ENCODE peak calls at places on chromosome 4, in seven cellular contexts. One of them, this sample, is unnamed.

GRCh38 chr4:24105183-24106039 is 215.6 kb upstream of the PPARGC1A start:
- DNase-seq in IMR-90: peak; percentile 99
- DNase-seq in neuronal stem cell: no peak
- DNase-seq in mesendoderm: peak; percentile 13
- DNase-seq in trophoblast cell: peak; percentile 32
- DNase-seq in mesenchymal stem cell: peak; percentile 91
- DNase-seq in H1: no peak
- DNase-seq in this sample: no peak

GRCh38 chr4:125352521-125352920 is 37.8 kb downstream of the FAT4 start:
- DNase-seq in IMR-90: no peak
- DNase-seq in neuronal stem cell: no peak
- DNase-seq in mesendoderm: no peak
- DNase-seq in trophoblast cell: no peak
- DNase-seq in mesenchymal stem cell: no peak
- DNase-seq in H1: no peak
- DNase-seq in this sample: no peak

GRCh38 chr4:16431871-16432270 is 205.6 kb upstream of the TAPT1 start:
- DNase-seq in IMR-90: no peak
- DNase-seq in neuronal stem cell: no peak
- DNase-seq in mesendoderm: no peak
- DNase-seq in trophoblast cell: no peak
- DNase-seq in mesenchymal stem cell: no peak
- DNase-seq in H1: no peak
- DNase-seq in this sample: no peak

GRCh38 chr4:33421887-33422286 is 2701.7 kb downstream of the PCDH7 start:
- DNase-seq in IMR-90: no peak
- DNase-seq in neuronal stem cell: no peak
- DNase-seq in mesendoderm: no peak
- DNase-seq in trophoblast cell: no peak
- DNase-seq in mesenchymal stem cell: no peak
- DNase-seq in H1: no peak
- DNase-seq in this sample: no peak

GRCh38 chr4:107391630-107392028 is 328.4 kb downstream of the PAPSS1 start:
- DNase-seq in IMR-90: no peak
- DNase-seq in neuronal stem cell: no peak
- DNase-seq in mesendoderm: no peak
- DNase-seq in trophoblast cell: no peak
- DNase-seq in mesenchymal stem cell: no peak
- DNase-seq in H1: no peak
- DNase-seq in this sample: no peak

GRCh38 chr4:110540606-110541440 is 64.9 kb downstream of the ENPEP start:
- DNase-seq in IMR-90: peak; percentile 70
- DNase-seq in neuronal stem cell: no peak
- DNase-seq in mesendoderm: no peak
- DNase-seq in trophoblast cell: no peak
- DNase-seq in mesenchymal stem cell: peak; percentile 50
- DNase-seq in H1: no peak
- DNase-seq in this sample: no peak

GRCh38 chr4:18441676-18442075 is 420.1 kb upstream of the LCORL start:
- DNase-seq in IMR-90: no peak
- DNase-seq in neuronal stem cell: no peak
- DNase-seq in mesendoderm: no peak
- DNase-seq in trophoblast cell: no peak
- DNase-seq in mesenchymal stem cell: no peak
- DNase-seq in H1: no peak
- DNase-seq in this sample: no peak

GRCh38 chr4:150773032-150773431 is 191.1 kb downstream of the MAB21L2 start:
- DNase-seq in IMR-90: no peak
- DNase-seq in neuronal stem cell: no peak
- DNase-seq in mesendoderm: no peak
- DNase-seq in trophoblast cell: no peak
- DNase-seq in mesenchymal stem cell: no peak
- DNase-seq in H1: no peak
- DNase-seq in this sample: no peak

GRCh38 chr4:137768196-137768595 is 235.9 kb upstream of the PCDH18 start:
- DNase-seq in IMR-90: peak; percentile 25
- DNase-seq in neuronal stem cell: no peak
- DNase-seq in mesendoderm: no peak
- DNase-seq in trophoblast cell: no peak
- DNase-seq in mesenchymal stem cell: peak; percentile 61
- DNase-seq in H1: no peak
- DNase-seq in this sample: no peak

GRCh38 chr4:11505225-11505971 is 76.7 kb upstream of the HS3ST1 start:
- DNase-seq in IMR-90: no peak
- DNase-seq in neuronal stem cell: no peak
- DNase-seq in mesendoderm: no peak
- DNase-seq in trophoblast cell: no peak
- DNase-seq in mesenchymal stem cell: no peak
- DNase-seq in H1: no peak
- DNase-seq in this sample: no peak

GRCh38 chr4:109231331-109231730 is 71.1 kb downstream of the COL25A1 start:
- DNase-seq in IMR-90: no peak
- DNase-seq in neuronal stem cell: no peak
- DNase-seq in mesendoderm: no peak
- DNase-seq in trophoblast cell: no peak
- DNase-seq in mesenchymal stem cell: no peak
- DNase-seq in H1: no peak
- DNase-seq in this sample: no peak
- H3K23ac ChIP-seq in IMR-90: no peak overlapping the region
- H3K23ac ChIP-seq in neuronal stem cell: no peak overlapping the region
- H3K23ac ChIP-seq in mesendoderm: no peak overlapping the region
- H3K23ac ChIP-seq in trophoblast cell: no peak overlapping the region
- H3K23ac ChIP-seq in mesenchymal stem cell: no peak overlapping the region
- H3K23ac ChIP-seq in H1: no peak overlapping the region
- H3K23ac ChIP-seq in this sample: no peak overlapping the region

GRCh38 chr4:1683903-1684755 is at the start of gene FAM53A:
- DNase-seq in IMR-90: peak; percentile 78
- DNase-seq in neuronal stem cell: peak; percentile 85
- DNase-seq in mesendoderm: peak; percentile 85
- DNase-seq in trophoblast cell: peak; percentile 59
- DNase-seq in mesenchymal stem cell: peak; percentile 76
- DNase-seq in H1: peak; percentile 99
- DNase-seq in this sample: peak; percentile 93
- H3K27ac ChIP-seq in IMR-90: peak within 1 kb of the TSS; percentile 56
- H3K27ac ChIP-seq in neuronal stem cell: no peak within 1 kb of the TSS
- H3K27ac ChIP-seq in mesendoderm: no peak within 1 kb of the TSS
- H3K27ac ChIP-seq in trophoblast cell: no peak within 1 kb of the TSS
- H3K27ac ChIP-seq in mesenchymal stem cell: peak within 1 kb of the TSS; percentile 82
- H3K27ac ChIP-seq in H1: no peak within 1 kb of the TSS
- H3K27ac ChIP-seq in this sample: no peak within 1 kb of the TSS

DNA sequence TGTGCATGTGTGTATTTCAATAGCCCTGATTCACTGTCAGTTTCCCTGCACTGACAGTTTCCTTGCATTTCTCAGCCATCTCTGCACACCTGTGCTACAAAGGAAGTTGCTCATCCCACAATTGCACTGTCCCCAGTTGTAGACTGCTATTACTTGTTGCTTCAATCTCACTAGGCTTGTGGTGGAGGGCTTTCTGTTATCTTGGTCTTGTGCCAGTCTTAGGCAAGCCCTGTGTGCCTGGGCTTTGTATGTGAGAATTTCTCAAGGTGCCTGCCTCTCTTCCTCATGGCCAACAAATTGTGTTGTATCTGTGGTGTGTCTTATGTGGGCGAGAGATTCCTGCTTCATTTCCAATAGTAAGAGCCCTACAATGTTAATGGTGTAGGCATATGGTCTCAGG is 467.4 kb downstream of the GRIA2 start:
- DNase-seq in IMR-90: no peak
- DNase-seq in neuronal stem cell: no peak
- DNase-seq in mesendoderm: no peak
- DNase-seq in trophoblast cell: no peak
- DNase-seq in mesenchymal stem cell: no peak
- DNase-seq in H1: no peak
- DNase-seq in this sample: no peak
- H3K23ac ChIP-seq in IMR-90: no peak overlapping the region
- H3K23ac ChIP-seq in neuronal stem cell: no peak overlapping the region
- H3K23ac ChIP-seq in mesendoderm: no peak overlapping the region
- H3K23ac ChIP-seq in trophoblast cell: no peak overlapping the region
- H3K23ac ChIP-seq in mesenchymal stem cell: no peak overlapping the region
- H3K23ac ChIP-seq in H1: no peak overlapping the region
- H3K23ac ChIP-seq in this sample: no peak overlapping the region

DNA sequence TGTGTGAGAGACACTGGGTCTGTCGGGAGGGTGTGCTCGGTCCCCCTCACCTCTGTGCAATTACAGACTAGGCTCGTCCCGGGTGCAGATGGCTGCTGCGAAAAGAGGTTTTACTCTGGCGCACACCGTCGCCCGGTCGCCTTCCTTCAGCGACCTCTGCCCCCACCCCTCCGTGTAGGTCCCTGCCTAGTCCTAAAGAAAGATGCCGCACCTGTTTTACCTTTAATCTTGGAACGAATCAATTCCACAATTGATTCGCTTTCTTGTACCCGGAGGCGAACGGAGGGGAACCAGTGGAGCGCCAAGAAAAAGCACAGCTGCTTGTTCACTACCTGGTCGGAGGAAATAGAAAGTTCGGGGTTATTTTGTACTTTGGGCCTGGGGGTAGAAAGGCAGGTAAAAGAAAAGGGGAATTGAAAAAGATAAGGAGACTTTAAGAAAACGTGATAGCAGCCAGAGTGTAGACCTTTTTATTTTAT is 1.2 kb downstream of the NPNT start:
- DNase-seq in IMR-90: no peak
- DNase-seq in neuronal stem cell: no peak
- DNase-seq in mesendoderm: no peak
- DNase-seq in trophoblast cell: no peak
- DNase-seq in mesenchymal stem cell: no peak
- DNase-seq in H1: no peak
- DNase-seq in this sample: peak; percentile 63
- H3K27ac ChIP-seq in IMR-90: no peak overlapping the region
- H3K27ac ChIP-seq in neuronal stem cell: no peak overlapping the region
- H3K27ac ChIP-seq in mesendoderm: no peak overlapping the region
- H3K27ac ChIP-seq in trophoblast cell: no peak overlapping the region
- H3K27ac ChIP-seq in mesenchymal stem cell: no peak overlapping the region
- H3K27ac ChIP-seq in H1: no peak overlapping the region
- H3K27ac ChIP-seq in this sample: no peak overlapping the region

This sample was measured in H9.